ENCODE peak calls at places on chromosomes 7 and 10, in seven cellular contexts. O is HCT116, M is esophagus squamous epithelium, S is heart left ventricle, P is transverse colon, H is uterus, X is spleen. U is an unnamed sample.

GRCh38 chr7:42236266-42237161 is 495 bp downstream of the GLI3 start:
- DNase-seq in O (no peak), M (no peak), S (peak), P (peak), H (peak), X (no peak), U (peak)

GRCh38 chr10:93799309-93799708 is 41.6 kb downstream of the LGI1 start:
- DNase-seq in O (no peak), M (no peak), S (no peak), P (no peak), H (no peak), X (no peak), U (no peak)

GRCh38 chr10:27620425-27621397 is 116.6 kb downstream of the RAB18 start:
- DNase-seq in O (no peak), M (no peak), S (no peak), P (no peak), H (peak), X (no peak), U (no peak)

GRCh38 chr7:130732980-130733865 is 784 bp downstream of the KLF14 start:
- DNase-seq in O (peak), M (no peak), S (peak), P (peak), H (peak), X (peak), U (peak)

GRCh38 chr7:35241884-35242283 is 12.0 kb downstream of the TBX20 start:
- DNase-seq in O (no peak), M (no peak), S (no peak), P (no peak), H (no peak), X (no peak), U (no peak)

GRCh38 chr10:42979181-42979580 is 97.7 kb upstream of the RET start:
- DNase-seq in O (no peak), M (no peak), S (no peak), P (no peak), H (peak), X (no peak), U (peak)

GRCh38 chr10:114748270-114748669 is 73.3 kb upstream of the FHIP2A start:
- DNase-seq in O (no peak), M (no peak), S (no peak), P (no peak), H (no peak), X (no peak), U (no peak)

GRCh38 chr7:42573904-42574692 is 337.1 kb upstream of the GLI3 start:
- DNase-seq in O (no peak), M (no peak), S (no peak), P (no peak), H (no peak), X (no peak), U (no peak)

GRCh38 chr10:6151087-6151977 is 51.4 kb upstream of the PFKFB3 start:
- DNase-seq in O (no peak), M (no peak), S (no peak), P (peak), H (peak), X (peak), U (peak)

GRCh38 chr7:157411580-157411979 is 74.8 kb downstream of the DNAJB6 start:
- DNase-seq in O (no peak), M (no peak), S (no peak), P (peak), H (no peak), X (peak), U (no peak)

GRCh38 chr10:116665541-116666125 is 44.9 kb downstream of the PNLIPRP2 start:
- DNase-seq in O (no peak), M (no peak), S (no peak), P (no peak), H (peak), X (no peak), U (no peak)

GRCh38 chr7:154304740-154305679 is 252.8 kb downstream of the DPP6 start:
- DNase-seq in O (no peak), M (no peak), S (no peak), P (no peak), H (no peak), X (no peak), U (no peak)

GRCh38 chr7:55086413-55087201 is 67.8 kb downstream of the EGFR start:
- DNase-seq in O (peak), M (no peak), S (no peak), P (no peak), H (no peak), X (no peak), U (no peak)

GRCh38 chr10:100742936-100743335 is 2.4 kb upstream of the PAX2 start:
- DNase-seq in O (no peak), M (no peak), S (no peak), P (no peak), H (no peak), X (no peak), U (no peak)

GRCh38 chr7:77933394-77933793 is 134.8 kb downstream of the PHTF2 start:
- DNase-seq in O (peak), M (no peak), S (no peak), P (peak), H (no peak), X (no peak), U (no peak)

GRCh38 chr7:101124376-101125056 is 2.4 kb upstream of the SERPINE1 start:
- DNase-seq in O (no peak), M (no peak), S (no peak), P (no peak), H (no peak), X (no peak), U (no peak)

GRCh38 chr10:30701471-30702173 is 72.1 kb upstream of the LYZL2 start:
- DNase-seq in O (no peak), M (peak), S (no peak), P (peak), H (peak), X (peak), U (no peak)

GRCh38 chr7:104552102-104552501 is 223.7 kb downstream of the LHFPL3 start:
- DNase-seq in O (peak), M (no peak), S (no peak), P (peak), H (peak), X (no peak), U (peak)

GRCh38 chr10:133442191-133442966 is 11.4 kb upstream of the SCART1 start:
- DNase-seq in O (no peak), M (no peak), S (peak), P (no peak), H (peak), X (peak), U (no peak)

GRCh38 chr10:70212879-70213278 is 20.4 kb downstream of the PPA1 start:
- DNase-seq in O (no peak), M (no peak), S (no peak), P (no peak), H (no peak), X (no peak), U (no peak)

GRCh38 chr7:119969054-119969453 is 303.9 kb upstream of the KCND2 start:
- DNase-seq in O (no peak), M (no peak), S (no peak), P (no peak), H (no peak), X (no peak), U (no peak)

GRCh38 chr7:140229591-140230516 is 53.1 kb upstream of the KDM7A start:
- DNase-seq in O (no peak), M (no peak), S (peak), P (peak), H (no peak), X (peak), U (no peak)

GRCh38 chr10:61458031-61458430 is 4.8 kb upstream of the TMEM26 start:
- DNase-seq in O (no peak), M (no peak), S (no peak), P (no peak), H (no peak), X (no peak), U (no peak)

GRCh38 chr10:118447478-118447877 is 105.4 kb upstream of the FAM204A start:
- DNase-seq in O (no peak), M (no peak), S (peak), P (peak), H (peak), X (no peak), U (no peak)

GRCh38 chr10:92655426-92655825 is 34.3 kb upstream of the HHEX start:
- DNase-seq in O (no peak), M (no peak), S (no peak), P (no peak), H (no peak), X (no peak), U (no peak)

GRCh38 chr10:100749059-100749308 is 3.6 kb downstream of the PAX2 start:
- DNase-seq in O (no peak), M (no peak), S (no peak), P (no peak), H (no peak), X (no peak), U (no peak)

GRCh38 chr10:68492118-68492517 is 20.3 kb upstream of the DNA2 start:
- DNase-seq in O (no peak), M (no peak), S (no peak), P (no peak), H (no peak), X (no peak), U (no peak)

GRCh38 chr10:3056280-3057037 is 10.9 kb upstream of the PFKP start:
- DNase-seq in O (no peak), M (no peak), S (no peak), P (no peak), H (no peak), X (no peak), U (no peak)

GRCh38 chr7:7424151-7424873 is 111.4 kb downstream of the COL28A1 start:
- DNase-seq in O (peak), M (no peak), S (peak), P (peak), H (peak), X (no peak), U (peak)

GRCh38 chr10:103812004-103812403 is 43.4 kb downstream of the SH3PXD2A start:
- DNase-seq in O (no peak), M (no peak), S (no peak), P (peak), H (no peak), X (peak), U (peak)

GRCh38 chr7:75653651-75654050 is 85.1 kb downstream of the HIP1 start:
- DNase-seq in O (no peak), M (no peak), S (no peak), P (no peak), H (no peak), X (no peak), U (no peak)

GRCh38 chr7:778968-779451 is 51.9 kb upstream of the PRKAR1B start:
- DNase-seq in O (no peak), M (no peak), S (peak), P (no peak), H (no peak), X (peak), U (no peak)

DNA sequence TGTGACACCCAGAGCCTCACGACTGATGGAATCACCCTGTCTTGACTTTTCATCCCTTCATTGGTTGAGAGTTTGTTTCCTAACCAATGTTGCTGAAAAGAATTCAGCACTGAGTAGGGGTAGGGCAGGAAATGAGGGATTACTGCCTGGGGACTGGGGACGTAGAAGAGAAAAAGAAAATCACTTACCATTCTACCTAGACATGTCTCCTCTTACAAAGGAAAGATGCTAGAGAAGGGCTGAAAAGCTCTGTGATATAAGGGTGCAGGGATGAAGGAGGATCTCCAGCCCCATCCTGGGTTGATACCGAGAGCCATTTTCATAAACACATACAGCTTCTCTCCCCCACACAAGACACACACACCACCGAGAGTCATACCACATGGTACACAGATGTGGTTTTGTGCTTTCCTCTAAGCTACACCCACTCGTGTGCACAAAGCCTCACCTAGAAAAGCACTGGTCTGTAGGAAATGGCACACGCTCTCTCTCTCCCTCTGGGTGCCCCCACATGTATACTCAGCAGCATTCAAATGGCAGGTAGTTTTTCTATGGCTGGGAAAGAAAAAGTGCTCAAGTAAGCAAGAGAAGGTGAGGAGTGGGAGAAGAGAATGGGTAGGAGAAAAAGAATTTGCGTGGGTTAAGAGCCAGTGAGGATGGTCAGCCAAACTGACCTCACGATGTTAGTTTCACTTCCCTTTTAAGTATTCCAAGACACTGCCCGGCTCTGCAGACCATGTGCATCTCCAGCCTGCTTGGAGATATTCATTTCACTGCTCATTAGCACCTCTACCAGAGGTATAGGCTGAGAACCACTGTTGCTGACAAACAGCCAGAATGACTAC is 85.8 kb downstream of the CALD1 start:
- DNase-seq in O (no peak), M (no peak), S (no peak), P (no peak), H (no peak), X (no peak), U (no peak)
- H3K27ac ChIP-seq in O (no peak), M (peak), S (peak), P (peak), H (peak), X (peak), U (no peak)

GRCh38 chr7:91264083-91264923 is at the start of gene FZD1:
- DNase-seq in O (peak), M (peak), S (peak), P (peak), H (peak), X (peak), U (peak)
- TF ChIP-seq POLR2A in O (peak), M (peak), S (peak), P (peak), H (peak), X (no peak), U (peak)

GRCh38 chr10:18197706-18198105 is 57.5 kb downstream of the CACNB2 start:
- DNase-seq in O (no peak), M (no peak), S (no peak), P (no peak), H (no peak), X (no peak), U (no peak)
- H3K27ac ChIP-seq in O (no peak), M (peak), S (no peak), P (no peak), H (peak), X (no peak), U (no peak)

DNA sequence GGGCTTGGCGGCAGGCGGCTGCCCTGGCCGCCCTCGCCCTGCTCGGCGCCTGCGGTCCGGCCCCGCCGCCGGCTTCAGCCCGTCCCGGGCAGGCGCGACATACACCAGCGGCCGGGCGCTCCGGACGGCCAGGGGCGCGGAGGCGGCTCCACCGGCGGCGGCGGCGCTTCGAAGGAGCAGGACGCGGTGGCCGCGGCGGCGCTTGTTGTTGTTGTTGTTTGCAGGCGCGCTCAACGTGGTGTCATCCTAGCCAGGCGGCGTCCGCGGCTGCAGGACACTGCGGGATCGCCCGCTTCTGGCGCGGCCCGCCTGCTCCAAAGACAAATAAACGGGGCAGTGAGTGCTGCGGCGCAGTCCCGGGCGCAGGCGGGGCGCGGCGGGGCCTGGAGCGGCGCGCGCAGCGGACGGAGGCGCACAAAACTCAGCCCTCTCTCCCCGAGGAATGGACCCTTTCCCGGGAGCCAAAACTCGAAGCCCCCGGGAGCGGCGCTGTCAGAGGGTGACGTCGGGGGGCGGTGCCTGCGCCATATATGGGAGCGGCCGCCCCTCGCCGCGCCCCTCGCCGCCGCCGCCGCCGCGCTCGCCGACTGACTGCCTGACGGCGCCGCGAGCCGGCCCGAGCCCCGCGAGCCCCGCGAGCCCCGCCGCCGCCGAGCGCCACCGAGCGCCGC is at the start of gene EBF3:
- DNase-seq in O (no peak), M (no peak), S (peak), P (peak), H (peak), X (peak), U (peak)
- TF ChIP-seq POLR2A in O (no peak), M (peak), S (peak), P (no peak), H (peak), X (no peak), U (no peak)

GRCh38 chr10:99673492-99673891 is 14.2 kb downstream of the ENTPD7 start:
- DNase-seq in O (no peak), M (no peak), S (no peak), P (no peak), H (no peak), X (no peak), U (no peak)

GRCh38 chr10:99674762-99675161 is 15.5 kb downstream of the ENTPD7 start:
- DNase-seq in O (no peak), M (no peak), S (no peak), P (no peak), H (no peak), X (no peak), U (no peak)

GRCh38 chr10:99676895-99677294 is 17.6 kb downstream of the ENTPD7 start:
- DNase-seq in O (no peak), M (no peak), S (no peak), P (no peak), H (no peak), X (no peak), U (no peak)

GRCh38 chr10:99676435-99676834 is 17.1 kb downstream of the ENTPD7 start:
- DNase-seq in O (no peak), M (no peak), S (no peak), P (no peak), H (no peak), X (no peak), U (no peak)

DNA sequence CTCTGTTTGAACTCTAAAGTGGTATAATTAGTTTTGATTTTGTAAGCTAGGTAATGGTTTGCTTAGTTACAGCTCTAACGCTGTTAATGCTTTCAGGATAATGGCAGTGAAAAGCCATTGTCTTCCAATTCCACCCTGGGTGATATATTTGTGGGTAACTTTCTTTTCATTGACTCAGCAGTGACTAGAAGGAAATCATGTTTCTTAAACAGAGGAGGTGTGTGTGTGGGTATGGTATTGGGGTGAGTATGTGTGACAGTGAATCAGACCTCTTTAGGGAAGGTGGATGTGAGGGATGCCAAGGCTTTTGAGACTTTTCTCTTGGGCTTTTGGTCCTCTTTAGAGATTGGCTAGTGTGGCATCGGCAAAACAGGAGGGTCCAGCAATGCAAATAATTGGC is 13.6 kb downstream of the ENTPD7 start:
- DNase-seq in O (no peak), M (no peak), S (no peak), P (no peak), H (no peak), X (no peak), U (no peak)
- H3K27ac ChIP-seq in O (no peak), M (no peak), S (no peak), P (no peak), H (no peak), X (no peak), U (peak)

GRCh38 chr7:3481435-3481834 is 180.4 kb downstream of the SDK1 start:
- DNase-seq in O (no peak), M (no peak), S (no peak), P (no peak), H (no peak), X (no peak), U (no peak)
- TF ChIP-seq POLR2A in O (no peak), M (no peak), S (no peak), P (no peak), H (no peak), X (no peak), U (no peak)